ENCODE peak calls at places on chromosome 21, in five cellular contexts. One of them, this sample, is unnamed.

GRCh38 chr21:40002978-40003377 is 135.7 kb downstream of the PCP4 start:
- DNase-seq in activated CD8-positive, alpha-beta memory T cell treated with anti-CD3 and anti-CD28 coated beads for 4 hours: no peak
- DNase-seq in pancreas: no peak
- DNase-seq in GM06990: no peak
- DNase-seq in epithelial cell of esophagus: no peak
- DNase-seq in this sample: no peak

GRCh38 chr21:23402929-23403520 is 2204.3 kb downstream of the MRPL39 start:
- DNase-seq in activated CD8-positive, alpha-beta memory T cell treated with anti-CD3 and anti-CD28 coated beads for 4 hours: no peak
- DNase-seq in pancreas: no peak
- DNase-seq in GM06990: no peak
- DNase-seq in epithelial cell of esophagus: no peak
- DNase-seq in this sample: no peak

GRCh38 chr21:38831526-38832467 is 26.1 kb downstream of the ETS2 start:
- DNase-seq in activated CD8-positive, alpha-beta memory T cell treated with anti-CD3 and anti-CD28 coated beads for 4 hours: peak
- DNase-seq in pancreas: peak
- DNase-seq in GM06990: peak
- DNase-seq in epithelial cell of esophagus: peak
- DNase-seq in this sample: peak

GRCh38 chr21:38875694-38876492 is 70.2 kb downstream of the ETS2 start:
- DNase-seq in activated CD8-positive, alpha-beta memory T cell treated with anti-CD3 and anti-CD28 coated beads for 4 hours: no peak
- DNase-seq in pancreas: no peak
- DNase-seq in GM06990: no peak
- DNase-seq in epithelial cell of esophagus: peak
- DNase-seq in this sample: no peak

GRCh38 chr21:40846566-40847411 is at the start of gene DSCAM:
- DNase-seq in activated CD8-positive, alpha-beta memory T cell treated with anti-CD3 and anti-CD28 coated beads for 4 hours: no peak
- DNase-seq in pancreas: no peak
- DNase-seq in GM06990: no peak
- DNase-seq in epithelial cell of esophagus: peak
- DNase-seq in this sample: no peak

GRCh38 chr21:30990514-30991304 is 47.6 kb downstream of the KRTAP19-8 start:
- DNase-seq in activated CD8-positive, alpha-beta memory T cell treated with anti-CD3 and anti-CD28 coated beads for 4 hours: no peak
- DNase-seq in pancreas: no peak
- DNase-seq in GM06990: no peak
- DNase-seq in epithelial cell of esophagus: no peak
- DNase-seq in this sample: no peak

GRCh38 chr21:29205009-29205408 is 74.6 kb downstream of the MAP3K7CL start:
- DNase-seq in activated CD8-positive, alpha-beta memory T cell treated with anti-CD3 and anti-CD28 coated beads for 4 hours: no peak
- DNase-seq in pancreas: no peak
- DNase-seq in GM06990: no peak
- DNase-seq in epithelial cell of esophagus: no peak
- DNase-seq in this sample: no peak

GRCh38 chr21:42363331-42363730 is 3.0 kb downstream of the TFF1 start:
- DNase-seq in activated CD8-positive, alpha-beta memory T cell treated with anti-CD3 and anti-CD28 coated beads for 4 hours: no peak
- DNase-seq in pancreas: no peak
- DNase-seq in GM06990: no peak
- DNase-seq in epithelial cell of esophagus: no peak
- DNase-seq in this sample: no peak

GRCh38 chr21:42992943-42993712 is 18.8 kb downstream of the PKNOX1 start:
- DNase-seq in activated CD8-positive, alpha-beta memory T cell treated with anti-CD3 and anti-CD28 coated beads for 4 hours: no peak
- DNase-seq in pancreas: no peak
- DNase-seq in GM06990: no peak
- DNase-seq in epithelial cell of esophagus: no peak
- DNase-seq in this sample: no peak

GRCh38 chr21:16634522-16634914 is 878.3 kb upstream of the CXADR start:
- DNase-seq in activated CD8-positive, alpha-beta memory T cell treated with anti-CD3 and anti-CD28 coated beads for 4 hours: no peak
- DNase-seq in pancreas: no peak
- DNase-seq in GM06990: no peak
- DNase-seq in epithelial cell of esophagus: peak
- DNase-seq in this sample: no peak

GRCh38 chr21:28959367-28960099 is 33.1 kb downstream of the LTN1 start:
- DNase-seq in activated CD8-positive, alpha-beta memory T cell treated with anti-CD3 and anti-CD28 coated beads for 4 hours: no peak
- DNase-seq in pancreas: no peak
- DNase-seq in GM06990: no peak
- DNase-seq in epithelial cell of esophagus: peak
- DNase-seq in this sample: no peak

GRCh38 chr21:23223882-23224281 is 2225.7 kb downstream of the NCAM2 start:
- DNase-seq in activated CD8-positive, alpha-beta memory T cell treated with anti-CD3 and anti-CD28 coated beads for 4 hours: no peak
- DNase-seq in pancreas: no peak
- DNase-seq in GM06990: no peak
- DNase-seq in epithelial cell of esophagus: no peak
- DNase-seq in this sample: no peak

GRCh38 chr21:25907573-25908275 is 173.0 kb downstream of the GABPA start:
- DNase-seq in activated CD8-positive, alpha-beta memory T cell treated with anti-CD3 and anti-CD28 coated beads for 4 hours: no peak
- DNase-seq in pancreas: no peak
- DNase-seq in GM06990: no peak
- DNase-seq in epithelial cell of esophagus: no peak
- DNase-seq in this sample: no peak

GRCh38 chr21:27275294-27275927 is 308.5 kb upstream of the ADAMTS5 start:
- DNase-seq in activated CD8-positive, alpha-beta memory T cell treated with anti-CD3 and anti-CD28 coated beads for 4 hours: no peak
- DNase-seq in pancreas: no peak
- DNase-seq in GM06990: no peak
- DNase-seq in epithelial cell of esophagus: peak
- DNase-seq in this sample: no peak

GRCh38 chr21:44701023-44701400 is 4.0 kb downstream of the KRTAP10-12 start:
- DNase-seq in activated CD8-positive, alpha-beta memory T cell treated with anti-CD3 and anti-CD28 coated beads for 4 hours: no peak
- DNase-seq in pancreas: no peak
- DNase-seq in GM06990: no peak
- DNase-seq in epithelial cell of esophagus: no peak
- DNase-seq in this sample: no peak

GRCh38 chr21:43818685-43819084 is 29.3 kb downstream of the RRP1 start:
- DNase-seq in activated CD8-positive, alpha-beta memory T cell treated with anti-CD3 and anti-CD28 coated beads for 4 hours: no peak
- DNase-seq in pancreas: no peak
- DNase-seq in GM06990: no peak
- DNase-seq in epithelial cell of esophagus: no peak
- DNase-seq in this sample: no peak